ENCODE peak calls at places on chromosomes 11 and 22, in nine cellular contexts. One of them, this sample, is unnamed.

GRCh38 chr11:88206746-88207145 is 31.5 kb upstream of the RAB38 start:
- DNase-seq in left ventricle myocardium inferior: no peak
- DNase-seq in fibroblast of pulmonary artery: peak
- DNase-seq in EL: peak
- DNase-seq in pulmonary artery endothelial cell: no peak
- DNase-seq in HTR-8/SVneo: no peak
- DNase-seq in cardiac muscle cell: no peak
- DNase-seq in stimulated activated CD8-positive, alpha-beta memory T cell treated with anti-CD3 and anti-CD28 coated beads, Interleukin-12 subunit alpha, Interleukin-12 subunit beta, amount 100 ng/mL, for 1 hour: no peak
- DNase-seq in fibroblast of villous mesenchyme: no peak
- DNase-seq in this sample: no peak

GRCh38 chr22:19187716-19188563 is 9.4 kb upstream of the SLC25A1 start:
- DNase-seq in left ventricle myocardium inferior: no peak
- DNase-seq in fibroblast of pulmonary artery: no peak
- DNase-seq in EL: no peak
- DNase-seq in pulmonary artery endothelial cell: no peak
- DNase-seq in HTR-8/SVneo: no peak
- DNase-seq in cardiac muscle cell: no peak
- DNase-seq in stimulated activated CD8-positive, alpha-beta memory T cell treated with anti-CD3 and anti-CD28 coated beads, Interleukin-12 subunit alpha, Interleukin-12 subunit beta, amount 100 ng/mL, for 1 hour: no peak
- DNase-seq in fibroblast of villous mesenchyme: no peak
- DNase-seq in this sample: no peak

GRCh38 chr11:111982019-111982464 is 43.2 kb upstream of the DLAT start:
- DNase-seq in left ventricle myocardium inferior: no peak
- DNase-seq in fibroblast of pulmonary artery: peak
- DNase-seq in EL: peak
- DNase-seq in pulmonary artery endothelial cell: no peak
- DNase-seq in HTR-8/SVneo: no peak
- DNase-seq in cardiac muscle cell: peak
- DNase-seq in stimulated activated CD8-positive, alpha-beta memory T cell treated with anti-CD3 and anti-CD28 coated beads, Interleukin-12 subunit alpha, Interleukin-12 subunit beta, amount 100 ng/mL, for 1 hour: peak
- DNase-seq in fibroblast of villous mesenchyme: peak
- DNase-seq in this sample: no peak

GRCh38 chr11:86442420-86442819 is 67.7 kb downstream of the CCDC81 start:
- DNase-seq in left ventricle myocardium inferior: no peak
- DNase-seq in fibroblast of pulmonary artery: no peak
- DNase-seq in EL: peak
- DNase-seq in pulmonary artery endothelial cell: no peak
- DNase-seq in HTR-8/SVneo: peak
- DNase-seq in cardiac muscle cell: no peak
- DNase-seq in stimulated activated CD8-positive, alpha-beta memory T cell treated with anti-CD3 and anti-CD28 coated beads, Interleukin-12 subunit alpha, Interleukin-12 subunit beta, amount 100 ng/mL, for 1 hour: no peak
- DNase-seq in fibroblast of villous mesenchyme: peak
- DNase-seq in this sample: no peak

GRCh38 chr11:126363706-126364245 is 8.3 kb downstream of the ST3GAL4 start:
- DNase-seq in left ventricle myocardium inferior: peak
- DNase-seq in fibroblast of pulmonary artery: no peak
- DNase-seq in EL: no peak
- DNase-seq in pulmonary artery endothelial cell: no peak
- DNase-seq in HTR-8/SVneo: no peak
- DNase-seq in cardiac muscle cell: no peak
- DNase-seq in stimulated activated CD8-positive, alpha-beta memory T cell treated with anti-CD3 and anti-CD28 coated beads, Interleukin-12 subunit alpha, Interleukin-12 subunit beta, amount 100 ng/mL, for 1 hour: no peak
- DNase-seq in fibroblast of villous mesenchyme: no peak
- DNase-seq in this sample: peak

GRCh38 chr11:119101367-119101758 is 290 bp downstream of the DPAGT1 start:
- DNase-seq in left ventricle myocardium inferior: no peak
- DNase-seq in fibroblast of pulmonary artery: no peak
- DNase-seq in EL: peak
- DNase-seq in pulmonary artery endothelial cell: no peak
- DNase-seq in HTR-8/SVneo: no peak
- DNase-seq in cardiac muscle cell: no peak
- DNase-seq in stimulated activated CD8-positive, alpha-beta memory T cell treated with anti-CD3 and anti-CD28 coated beads, Interleukin-12 subunit alpha, Interleukin-12 subunit beta, amount 100 ng/mL, for 1 hour: no peak
- DNase-seq in fibroblast of villous mesenchyme: no peak
- DNase-seq in this sample: no peak

GRCh38 chr11:12126352-12127019 is 16.1 kb downstream of the MICAL2 start:
- DNase-seq in left ventricle myocardium inferior: no peak
- DNase-seq in fibroblast of pulmonary artery: peak
- DNase-seq in EL: peak
- DNase-seq in pulmonary artery endothelial cell: no peak
- DNase-seq in HTR-8/SVneo: no peak
- DNase-seq in cardiac muscle cell: no peak
- DNase-seq in stimulated activated CD8-positive, alpha-beta memory T cell treated with anti-CD3 and anti-CD28 coated beads, Interleukin-12 subunit alpha, Interleukin-12 subunit beta, amount 100 ng/mL, for 1 hour: no peak
- DNase-seq in fibroblast of villous mesenchyme: peak
- DNase-seq in this sample: no peak

GRCh38 chr11:115391598-115391997 is 112.6 kb downstream of the CADM1 start:
- DNase-seq in left ventricle myocardium inferior: no peak
- DNase-seq in fibroblast of pulmonary artery: no peak
- DNase-seq in EL: no peak
- DNase-seq in pulmonary artery endothelial cell: no peak
- DNase-seq in HTR-8/SVneo: no peak
- DNase-seq in cardiac muscle cell: peak
- DNase-seq in stimulated activated CD8-positive, alpha-beta memory T cell treated with anti-CD3 and anti-CD28 coated beads, Interleukin-12 subunit alpha, Interleukin-12 subunit beta, amount 100 ng/mL, for 1 hour: no peak
- DNase-seq in fibroblast of villous mesenchyme: no peak
- DNase-seq in this sample: no peak

GRCh38 chr11:129458756-129459535 is 83.3 kb downstream of the BARX2 start:
- DNase-seq in left ventricle myocardium inferior: no peak
- DNase-seq in fibroblast of pulmonary artery: no peak
- DNase-seq in EL: no peak
- DNase-seq in pulmonary artery endothelial cell: no peak
- DNase-seq in HTR-8/SVneo: no peak
- DNase-seq in cardiac muscle cell: no peak
- DNase-seq in stimulated activated CD8-positive, alpha-beta memory T cell treated with anti-CD3 and anti-CD28 coated beads, Interleukin-12 subunit alpha, Interleukin-12 subunit beta, amount 100 ng/mL, for 1 hour: no peak
- DNase-seq in fibroblast of villous mesenchyme: no peak
- DNase-seq in this sample: no peak

GRCh38 chr22:26431151-26431995 is 2.3 kb downstream of the ASPHD2 start:
- DNase-seq in left ventricle myocardium inferior: no peak
- DNase-seq in fibroblast of pulmonary artery: peak
- DNase-seq in EL: peak
- DNase-seq in pulmonary artery endothelial cell: peak
- DNase-seq in HTR-8/SVneo: no peak
- DNase-seq in cardiac muscle cell: no peak
- DNase-seq in stimulated activated CD8-positive, alpha-beta memory T cell treated with anti-CD3 and anti-CD28 coated beads, Interleukin-12 subunit alpha, Interleukin-12 subunit beta, amount 100 ng/mL, for 1 hour: no peak
- DNase-seq in fibroblast of villous mesenchyme: peak
- DNase-seq in this sample: no peak

GRCh38 chr22:45911601-45912271 is 65.2 kb downstream of the WNT7B start:
- DNase-seq in left ventricle myocardium inferior: peak
- DNase-seq in fibroblast of pulmonary artery: peak
- DNase-seq in EL: no peak
- DNase-seq in pulmonary artery endothelial cell: no peak
- DNase-seq in HTR-8/SVneo: no peak
- DNase-seq in cardiac muscle cell: no peak
- DNase-seq in stimulated activated CD8-positive, alpha-beta memory T cell treated with anti-CD3 and anti-CD28 coated beads, Interleukin-12 subunit alpha, Interleukin-12 subunit beta, amount 100 ng/mL, for 1 hour: no peak
- DNase-seq in fibroblast of villous mesenchyme: peak
- DNase-seq in this sample: no peak

GRCh38 chr11:130180896-130181294 is 21.3 kb downstream of the ST14 start:
- DNase-seq in left ventricle myocardium inferior: no peak
- DNase-seq in fibroblast of pulmonary artery: no peak
- DNase-seq in EL: no peak
- DNase-seq in pulmonary artery endothelial cell: no peak
- DNase-seq in HTR-8/SVneo: no peak
- DNase-seq in cardiac muscle cell: no peak
- DNase-seq in stimulated activated CD8-positive, alpha-beta memory T cell treated with anti-CD3 and anti-CD28 coated beads, Interleukin-12 subunit alpha, Interleukin-12 subunit beta, amount 100 ng/mL, for 1 hour: no peak
- DNase-seq in fibroblast of villous mesenchyme: no peak
- DNase-seq in this sample: no peak

GRCh38 chr22:17570851-17571631 is 7.7 kb downstream of the SLC25A18 start:
- DNase-seq in left ventricle myocardium inferior: peak
- DNase-seq in fibroblast of pulmonary artery: peak
- DNase-seq in EL: peak
- DNase-seq in pulmonary artery endothelial cell: no peak
- DNase-seq in HTR-8/SVneo: no peak
- DNase-seq in cardiac muscle cell: peak
- DNase-seq in stimulated activated CD8-positive, alpha-beta memory T cell treated with anti-CD3 and anti-CD28 coated beads, Interleukin-12 subunit alpha, Interleukin-12 subunit beta, amount 100 ng/mL, for 1 hour: no peak
- DNase-seq in fibroblast of villous mesenchyme: peak
- DNase-seq in this sample: no peak

GRCh38 chr11:122804161-122804560 is 34.1 kb upstream of the CRTAM start:
- DNase-seq in left ventricle myocardium inferior: no peak
- DNase-seq in fibroblast of pulmonary artery: peak
- DNase-seq in EL: peak
- DNase-seq in pulmonary artery endothelial cell: no peak
- DNase-seq in HTR-8/SVneo: no peak
- DNase-seq in cardiac muscle cell: no peak
- DNase-seq in stimulated activated CD8-positive, alpha-beta memory T cell treated with anti-CD3 and anti-CD28 coated beads, Interleukin-12 subunit alpha, Interleukin-12 subunit beta, amount 100 ng/mL, for 1 hour: no peak
- DNase-seq in fibroblast of villous mesenchyme: no peak
- DNase-seq in this sample: no peak

This sample was measured in caudate nucleus.